ENCODE peak calls at places on chromosomes 5 and 9, in six cellular contexts. U is spleen, V is type B pancreatic cell, G is endothelial cell of umbilical vein, R is AG09309, Q is hepatocyte. Z is an unnamed sample.

GRCh38 chr5:87308024-87308423 is 40.3 kb downstream of the RASA1 start:
- DNase-seq in U (no peak), V (no peak), G (no peak), R (no peak), Q (no peak), Z (no peak)

GRCh38 chr9:8101607-8102006 is 302.0 kb upstream of the DMAC1 start:
- DNase-seq in U (no peak), V (no peak), G (no peak), R (no peak), Q (no peak), Z (no peak)

GRCh38 chr5:80054682-80055081 is 19.5 kb downstream of the THBS4 start:
- DNase-seq in U (no peak), V (no peak), G (no peak), R (no peak), Q (no peak), Z (no peak)

GRCh38 chr9:99449726-99450125 is 227.6 kb downstream of the SEC61B start:
- DNase-seq in U (no peak), V (no peak), G (no peak), R (no peak), Q (no peak), Z (no peak)

GRCh38 chr9:117777823-117778222 is 73.6 kb downstream of the TLR4 start:
- DNase-seq in U (no peak), V (no peak), G (no peak), R (no peak), Q (no peak), Z (no peak)

GRCh38 chr5:135578685-135579341 is at the start of gene CXCL14:
- DNase-seq in U (peak), V (no peak), G (no peak), R (peak), Q (peak), Z (peak)

GRCh38 chr9:133580416-133580738 is 28.8 kb downstream of the FAM163B start:
- DNase-seq in U (no peak), V (no peak), G (no peak), R (no peak), Q (no peak), Z (no peak)

GRCh38 chr5:123439616-123440153 is 16.5 kb upstream of the CEP120 start:
- DNase-seq in U (no peak), V (no peak), G (no peak), R (no peak), Q (no peak), Z (no peak)

GRCh38 chr5:59496524-59497134 is 396.9 kb downstream of the PDE4D start:
- DNase-seq in U (peak), V (no peak), G (peak), R (no peak), Q (no peak), Z (peak)

GRCh38 chr5:65391591-65391990 is 90.1 kb downstream of the ADAMTS6 start:
- DNase-seq in U (peak), V (no peak), G (no peak), R (peak), Q (no peak), Z (no peak)

GRCh38 chr5:82105457-82105856 is 133.6 kb downstream of the ATG10 start:
- DNase-seq in U (no peak), V (no peak), G (no peak), R (no peak), Q (no peak), Z (no peak)

GRCh38 chr9:113215142-113215541 is 5.9 kb downstream of the FKBP15 start:
- DNase-seq in U (no peak), V (no peak), G (peak), R (no peak), Q (peak), Z (no peak)

GRCh38 chr5:55538621-55539020 is 3.9 kb upstream of the PLPP1 start:
- DNase-seq in U (no peak), V (no peak), G (no peak), R (no peak), Q (no peak), Z (no peak)

GRCh38 chr9:38068866-38069628 is at the start of gene SHB:
- DNase-seq in U (peak), V (peak), G (peak), R (no peak), Q (peak), Z (peak)
- TF ChIP-seq CTCF in U (peak), V (no peak), G (peak), R (no peak), Q (peak), Z (no peak)

DNA sequence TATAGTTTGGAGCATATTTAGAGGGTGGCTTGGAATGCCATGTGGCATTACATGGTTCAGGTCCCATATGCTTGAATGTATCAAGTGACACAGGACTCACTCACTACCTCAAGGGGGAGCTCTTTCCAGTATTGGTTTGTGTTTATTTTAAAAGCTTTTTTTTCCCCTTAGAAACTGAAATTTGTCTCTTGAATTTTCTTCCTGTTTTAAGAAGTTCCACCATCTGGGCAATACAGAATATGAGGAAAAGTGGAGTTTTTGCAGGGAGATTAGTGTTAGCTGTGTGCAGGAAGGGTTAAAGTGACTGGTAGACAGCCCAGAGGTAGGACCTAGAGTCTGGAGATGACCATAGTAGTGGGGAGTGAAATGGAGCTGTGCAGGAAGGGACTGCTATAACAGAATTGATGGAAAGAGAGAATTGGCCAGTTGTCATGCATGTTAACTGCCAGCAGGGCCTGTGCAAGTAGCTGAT is 36.6 kb downstream of the CTNNA1 start:
- DNase-seq in U (no peak), V (no peak), G (peak), R (no peak), Q (peak), Z (peak)
- TF ChIP-seq CTCF in U (peak), V (peak), G (peak), R (peak), Q (peak), Z (peak)

GRCh38 chr9:103867886-103868285 is 226.2 kb upstream of the SMC2 start:
- DNase-seq in U (no peak), V (no peak), G (no peak), R (no peak), Q (no peak), Z (no peak)
- TF ChIP-seq CTCF in U (no peak), V (no peak), G (no peak), R (no peak), Q (no peak), Z (no peak)

DNA sequence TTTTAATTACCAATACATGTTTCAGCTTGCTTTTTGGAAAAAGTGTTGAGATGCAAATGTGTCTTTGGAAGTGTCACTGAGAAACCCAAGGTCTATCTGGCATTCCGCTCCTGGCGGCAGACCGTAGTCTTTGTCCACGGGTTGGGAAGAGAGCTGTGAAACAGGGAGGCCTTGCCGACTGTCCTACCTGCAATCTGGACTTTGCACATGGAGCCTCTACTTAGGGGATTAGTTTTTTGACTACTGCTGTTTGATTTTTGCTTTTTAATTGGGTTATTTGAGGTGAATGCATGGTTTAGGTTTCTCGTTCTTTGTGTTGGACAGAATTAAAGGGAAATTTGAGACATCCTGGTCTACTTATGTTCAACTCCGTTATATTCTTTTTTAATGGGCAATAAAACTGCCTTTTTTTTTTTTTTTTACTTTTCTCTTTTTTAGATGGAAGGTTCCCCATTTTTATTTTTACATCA is 25.7 kb downstream of the TRIO start:
- DNase-seq in U (no peak), V (no peak), G (no peak), R (no peak), Q (no peak), Z (no peak)
- TF ChIP-seq CTCF in U (no peak), V (no peak), G (no peak), R (no peak), Q (no peak), Z (no peak)

GRCh38 chr5:32794086-32794485 is 83.0 kb downstream of the NPR3 start:
- DNase-seq in U (no peak), V (no peak), G (no peak), R (no peak), Q (no peak), Z (peak)
- TF ChIP-seq CTCF in U (no peak), V (no peak), G (no peak), R (peak), Q (no peak), Z (no peak)

GRCh38 chr9:136255896-136256890 is 10.6 kb upstream of the QSOX2 start:
- DNase-seq in U (no peak), V (no peak), G (no peak), R (no peak), Q (no peak), Z (peak)
- TF ChIP-seq CTCF in U (no peak), V (peak), G (no peak), R (peak), Q (no peak), Z (no peak)